ENCODE peak calls at places on chromosomes 12 and 14, in six cellular contexts. U is transverse colon, R is suprapubic skin, Y is A549, J is sigmoid colon, N is upper lobe of left lung. C is an unnamed sample.

GRCh38 chr14:64278458-64278857 is 15.7 kb downstream of the ESR2 start:
- DNase-seq in N (no peak), Y (no peak), R (no peak), J (no peak), U (no peak), C (no peak)

GRCh38 chr12:124961055-124961454 is 27.9 kb downstream of the DHX37 start:
- DNase-seq in U (no peak), Y (no peak), R (no peak), N (no peak), J (no peak), C (no peak)

GRCh38 chr14:51396222-51396815 is 156.3 kb downstream of the TMX1 start:
- DNase-seq in R (no peak), U (peak; percentile 13), Y (peak; percentile 40), N (no peak), J (peak; percentile 78), C (peak; percentile 38)

GRCh38 chr14:61342486-61342885 is 21.1 kb downstream of the PRKCH start:
- DNase-seq in N (peak; percentile 53), U (peak; percentile 40), Y (no peak), R (no peak), J (no peak), C (no peak)

GRCh38 chr14:76763362-76764041 is 2.2 kb downstream of the VASH1 start:
- DNase-seq in Y (no peak), R (no peak), U (no peak), J (no peak), N (no peak), C (no peak)

GRCh38 chr14:81105378-81105777 is 115.4 kb downstream of the GTF2A1 start:
- DNase-seq in Y (no peak), J (no peak), R (no peak), U (no peak), N (no peak), C (no peak)

GRCh38 chr12:14948672-14949071 is 10.3 kb upstream of the ERP27 start:
- DNase-seq in N (no peak), Y (no peak), U (peak; percentile 34), R (no peak), J (no peak), C (no peak)

GRCh38 chr12:63226792-63227463 is 75.9 kb upstream of the AVPR1A start:
- DNase-seq in Y (no peak), R (no peak), U (no peak), J (no peak), N (no peak), C (no peak)

GRCh38 chr12:85280138-85280983 is at the start of gene ALX1:
- DNase-seq in U (peak; percentile 9), N (no peak), R (no peak), Y (peak; percentile 25), J (peak; percentile 43), C (peak; percentile 46)

GRCh38 chr14:105185001-105185400 is 3.9 kb upstream of the NUDT14 start:
- DNase-seq in J (no peak), R (no peak), U (no peak), Y (no peak), N (no peak), C (no peak)

GRCh38 chr14:66507181-66507721 is 696 bp upstream of the GPHN start:
- DNase-seq in R (no peak), Y (peak; percentile 27), J (no peak), N (no peak), U (no peak), C (no peak)

GRCh38 chr12:110316861-110317260 is 35.8 kb downstream of the ATP2A2 start:
- DNase-seq in R (no peak), J (no peak), Y (no peak), N (no peak), U (no peak), C (no peak)

GRCh38 chr14:90704362-90705051 is 111.7 kb downstream of the TTC7B start:
- DNase-seq in R (no peak), N (no peak), Y (no peak), U (no peak), J (no peak), C (no peak)

GRCh38 chr14:59213368-59214315 is 25.2 kb downstream of the DAAM1 start:
- DNase-seq in N (no peak), U (no peak), Y (no peak), R (no peak), J (no peak), C (no peak)

GRCh38 chr12:26878661-26879119 is 45.7 kb upstream of the ITPR2 start:
- DNase-seq in U (peak; percentile 74), R (peak; percentile 84), Y (no peak), N (peak; percentile 51), J (peak; percentile 92), C (peak; percentile 83)

GRCh38 chr14:72844528-72844927 is 49.4 kb downstream of the DPF3 start:
- DNase-seq in N (no peak), U (no peak), J (no peak), Y (no peak), R (no peak), C (no peak)

GRCh38 chr12:117189725-117190209 is 503 bp downstream of the FBXO21 start:
- DNase-seq in R (peak; percentile 68), U (peak; percentile 26), J (peak; percentile 71), Y (peak; percentile 69), N (no peak), C (peak; percentile 33)

GRCh38 chr14:79630561-79630960 is 580.7 kb downstream of the DIO2 start:
- DNase-seq in Y (no peak), N (no peak), R (no peak), U (no peak), J (no peak), C (no peak)

GRCh38 chr14:72549026-72549425 is 344.9 kb downstream of the DPF3 start:
- DNase-seq in R (no peak), N (no peak), J (no peak), U (no peak), Y (no peak), C (no peak)

GRCh38 chr12:95238150-95238549 is 20.5 kb downstream of the VEZT start:
- DNase-seq in N (no peak), J (no peak), U (no peak), R (no peak), Y (no peak), C (no peak)

GRCh38 chr12:113247123-113248045 is 26.1 kb downstream of the TPCN1 start:
- DNase-seq in N (peak; percentile 44), R (no peak), J (no peak), U (no peak), Y (no peak), C (no peak)

GRCh38 chr14:29227631-29228030 is 461.0 kb downstream of the FOXG1 start:
- DNase-seq in U (no peak), Y (no peak), J (no peak), R (no peak), N (no peak), C (no peak)

GRCh38 chr12:100672075-100672592 is 98.7 kb downstream of the GAS2L3 start:
- DNase-seq in Y (peak; percentile 21), R (no peak), J (no peak), N (peak; percentile 23), U (peak; percentile 15), C (no peak)

GRCh38 chr14:105484069-105484996 is 2.4 kb upstream of the CRIP1 start:
- DNase-seq in Y (no peak), R (peak; percentile 95), U (no peak), N (no peak), J (no peak), C (no peak)

GRCh38 chr14:55088356-55088755 is 36.9 kb downstream of the MAPK1IP1L start:
- DNase-seq in N (no peak), J (no peak), R (no peak), Y (no peak), U (no peak), C (no peak)

GRCh38 chr14:48973136-48973535 is 613.0 kb downstream of the RPS29 start:
- DNase-seq in J (no peak), Y (no peak), U (no peak), N (no peak), R (no peak), C (no peak)

GRCh38 chr12:57006809-57007475 is 596 bp upstream of the ZBTB39 start:
- DNase-seq in J (no peak), Y (no peak), N (no peak), U (no peak), R (no peak), C (no peak)

GRCh38 chr14:61147898-61148549 is 133.1 kb downstream of the TMEM30B start:
- DNase-seq in U (no peak), R (no peak), N (no peak), J (peak; percentile 70), Y (no peak), C (no peak)

GRCh38 chr12:117030187-117030896 is 68.9 kb downstream of the TESC start:
- DNase-seq in N (no peak), U (no peak), R (no peak), Y (no peak), J (peak; percentile 45), C (no peak)

GRCh38 chr12:25054076-25054782 is 105.3 kb upstream of the BCAT1 start:
- DNase-seq in R (no peak), J (no peak), Y (no peak), U (no peak), N (no peak), C (no peak)
- H3K4me3 ChIP-seq in R (peak overlapping the region; percentile 14), J (no peak overlapping the region), Y (no peak overlapping the region), U (peak overlapping the region; percentile 16), N (peak overlapping the region; percentile 51), C (no peak overlapping the region)

GRCh38 chr12:12010277-12011031 is 60.3 kb upstream of the BCL2L14 start:
- DNase-seq in U (peak; percentile 41), Y (no peak), N (peak; percentile 78), R (no peak), J (peak; percentile 82), C (no peak)
- TF ChIP-seq EP300 in U (no peak), Y (no peak), N (no peak), R (no peak), J (no peak), C (no peak)

GRCh38 chr12:45991289-45992249 is 1.2 kb upstream of the SCAF11 start:
- DNase-seq in Y (peak; percentile 60), R (peak; percentile 89), N (peak; percentile 82), U (peak; percentile 77), J (peak; percentile 89), C (peak; percentile 73)
- TF ChIP-seq POLR2A in Y (peak; percentile 93), R (peak; percentile 52), N (peak; percentile 70), U (peak; percentile 91), J (peak; percentile 51), C (no peak)

GRCh38 chr12:108338915-108339657 is at the start of gene CMKLR1:
- DNase-seq in N (peak; percentile 33), R (peak; percentile 72), U (peak; percentile 32), Y (no peak), J (peak; percentile 82), C (peak; percentile 15)
- H3K4me3 ChIP-seq in N (peak within 1 kb of the TSS; percentile 51), R (peak within 1 kb of the TSS; percentile 39), U (peak within 1 kb of the TSS; percentile 15), Y (no peak within 1 kb of the TSS), J (peak within 1 kb of the TSS; percentile 23), C (peak within 1 kb of the TSS; percentile 29)

GRCh38 chr12:32569256-32569655 is 109.8 kb upstream of the DNM1L start:
- DNase-seq in U (no peak), N (no peak), J (no peak), Y (no peak), R (no peak), C (no peak)

GRCh38 chr12:32566663-32567634 is 112.2 kb upstream of the DNM1L start:
- DNase-seq in N (no peak), Y (no peak), R (no peak), U (no peak), J (no peak), C (no peak)

GRCh38 chr12:32568241-32568640 is 110.9 kb upstream of the DNM1L start:
- DNase-seq in U (no peak), J (no peak), Y (peak; percentile 15), R (no peak), N (no peak), C (no peak)
- TF ChIP-seq EP300 in U (no peak), J (no peak), Y (no peak), R (no peak), N (no peak), C (no peak)

C was measured in ovary.